ENCODE peak calls at places on chromosomes 3 and 15, in seven cellular contexts. I is C1 segment of cervical spinal cord; E is skeletal muscle cell; C is fibroblast of the aortic adventitia; N is stimulated activated CD4-positive, alpha-beta T cell treated with anti-CD3 and anti-CD28 coated beads, Interleukin-2, amount 100 ng/mL, for 48 hours; Y is fibroblast of pulmonary artery; J is brain microvascular endothelial cell. O is an unnamed sample.

GRCh38 chr3:127951276-127951675 is 36.2 kb downstream of the KBTBD12 start:
- DNase-seq in I (no peak), E (no peak), C (peak), N (no peak), Y (no peak), J (peak), O (peak)

GRCh38 chr3:110261141-110261540 is 810.5 kb upstream of the NECTIN3 start:
- DNase-seq in I (no peak), E (no peak), C (no peak), N (no peak), Y (no peak), J (no peak), O (no peak)

GRCh38 chr3:68876112-68876713 is 56.1 kb downstream of the TAFA4 start:
- DNase-seq in I (peak), E (peak), C (peak), N (no peak), Y (peak), J (peak), O (peak)

GRCh38 chr3:146679191-146679590 is 74.0 kb upstream of the PLSCR5 start:
- DNase-seq in I (no peak), E (no peak), C (no peak), N (no peak), Y (no peak), J (no peak), O (no peak)

GRCh38 chr3:48214225-48214624 is 9.1 kb upstream of the CAMP start:
- DNase-seq in I (no peak), E (no peak), C (no peak), N (no peak), Y (no peak), J (no peak), O (no peak)

GRCh38 chr3:37435572-37435971 is 261.2 kb upstream of the LRRFIP2 start:
- DNase-seq in I (no peak), E (no peak), C (no peak), N (no peak), Y (no peak), J (no peak), O (no peak)

GRCh38 chr15:93331545-93332117 is 242.6 kb upstream of the RGMA start:
- DNase-seq in I (no peak), E (no peak), C (no peak), N (no peak), Y (no peak), J (no peak), O (no peak)

GRCh38 chr3:194069421-194070219 is 66.3 kb upstream of the HES1 start:
- DNase-seq in I (no peak), E (no peak), C (peak), N (no peak), Y (peak), J (no peak), O (peak)

GRCh38 chr3:492586-493296 is 296.2 kb downstream of the CHL1 start:
- DNase-seq in I (no peak), E (no peak), C (no peak), N (no peak), Y (no peak), J (no peak), O (no peak)

GRCh38 chr15:51132384-51133139 is 37.9 kb upstream of the TNFAIP8L3 start:
- DNase-seq in I (no peak), E (peak), C (peak), N (peak), Y (peak), J (peak), O (peak)

GRCh38 chr3:99781761-99782160 is 35.9 kb upstream of the CMSS1 start:
- DNase-seq in I (no peak), E (no peak), C (no peak), N (no peak), Y (peak), J (peak), O (peak)

GRCh38 chr15:74928771-74929198 is 9.1 kb downstream of the COX5A start:
- DNase-seq in I (no peak), E (no peak), C (no peak), N (no peak), Y (no peak), J (no peak), O (no peak)

GRCh38 chr3:52844290-52844985 is 9.6 kb upstream of the MUSTN1 start:
- DNase-seq in I (no peak), E (no peak), C (no peak), N (no peak), Y (no peak), J (no peak), O (no peak)

GRCh38 chr15:88241461-88241860 is 15.1 kb downstream of the NTRK3 start:
- DNase-seq in I (no peak), E (no peak), C (no peak), N (no peak), Y (no peak), J (no peak), O (no peak)

GRCh38 chr3:9862391-9863235 is 17.4 kb downstream of the CIDEC start:
- DNase-seq in I (no peak), E (no peak), C (no peak), N (peak), Y (peak), J (no peak), O (no peak)

GRCh38 chr3:156307704-156308103 is 187.3 kb downstream of the KCNAB1 start:
- DNase-seq in I (no peak), E (no peak), C (peak), N (no peak), Y (peak), J (peak), O (peak)

GRCh38 chr15:78374436-78375393 is 34.6 kb downstream of the CRABP1 start:
- DNase-seq in I (no peak), E (no peak), C (no peak), N (no peak), Y (no peak), J (no peak), O (peak)

GRCh38 chr3:36196058-36196457 is 184.2 kb upstream of the STAC start:
- DNase-seq in I (no peak), E (no peak), C (no peak), N (no peak), Y (no peak), J (no peak), O (no peak)

GRCh38 chr3:153354641-153355040 is 192.6 kb downstream of the RAP2B start:
- DNase-seq in I (no peak), E (no peak), C (peak), N (no peak), Y (peak), J (no peak), O (no peak)

GRCh38 chr15:74182131-74182530 is 8.6 kb downstream of the ISLR start:
- DNase-seq in I (no peak), E (no peak), C (no peak), N (no peak), Y (no peak), J (no peak), O (no peak)

O was measured in Daoy.